ENCODE peak calls at places on chromosomes 4 and X, in seven cellular contexts. One of them, this sample, is unnamed.

GRCh38 chrX:153970398-153971123 is 1.1 kb downstream of the HCFC1 start:
- DNase-seq in Calu3: peak
- DNase-seq in HT-29: peak
- DNase-seq in mucosa of gallbladder: no peak
- DNase-seq in T-helper 2 cell: no peak
- DNase-seq in NCI-H2171 treated with DMSO at 0.1 percent for 48 hours: peak
- DNase-seq in RWPE1: no peak
- DNase-seq in this sample: peak

GRCh38 chr4:122764071-122764807 is 31.7 kb downstream of the BBS12 start:
- DNase-seq in Calu3: no peak
- DNase-seq in HT-29: no peak
- DNase-seq in mucosa of gallbladder: no peak
- DNase-seq in T-helper 2 cell: no peak
- DNase-seq in NCI-H2171 treated with DMSO at 0.1 percent for 48 hours: no peak
- DNase-seq in RWPE1: no peak
- DNase-seq in this sample: no peak

GRCh38 chr4:15317246-15317645 is 110.6 kb upstream of the C1QTNF7 start:
- DNase-seq in Calu3: no peak
- DNase-seq in HT-29: no peak
- DNase-seq in mucosa of gallbladder: no peak
- DNase-seq in T-helper 2 cell: no peak
- DNase-seq in NCI-H2171 treated with DMSO at 0.1 percent for 48 hours: no peak
- DNase-seq in RWPE1: no peak
- DNase-seq in this sample: no peak

GRCh38 chrX:107734646-107735045 is 40.9 kb downstream of the TSC22D3 start:
- DNase-seq in Calu3: no peak
- DNase-seq in HT-29: no peak
- DNase-seq in mucosa of gallbladder: no peak
- DNase-seq in T-helper 2 cell: no peak
- DNase-seq in NCI-H2171 treated with DMSO at 0.1 percent for 48 hours: no peak
- DNase-seq in RWPE1: no peak
- DNase-seq in this sample: no peak

GRCh38 chr4:6595897-6596537 is 21.0 kb downstream of the MAN2B2 start:
- DNase-seq in Calu3: no peak
- DNase-seq in HT-29: no peak
- DNase-seq in mucosa of gallbladder: no peak
- DNase-seq in T-helper 2 cell: no peak
- DNase-seq in NCI-H2171 treated with DMSO at 0.1 percent for 48 hours: no peak
- DNase-seq in RWPE1: peak
- DNase-seq in this sample: no peak

GRCh38 chrX:106284431-106285025 is 116.4 kb downstream of the PWWP3B start:
- DNase-seq in Calu3: no peak
- DNase-seq in HT-29: no peak
- DNase-seq in mucosa of gallbladder: no peak
- DNase-seq in T-helper 2 cell: no peak
- DNase-seq in NCI-H2171 treated with DMSO at 0.1 percent for 48 hours: no peak
- DNase-seq in RWPE1: no peak
- DNase-seq in this sample: no peak

GRCh38 chrX:154815274-154815818 is 10.1 kb upstream of the MPP1 start:
- DNase-seq in Calu3: no peak
- DNase-seq in HT-29: no peak
- DNase-seq in mucosa of gallbladder: no peak
- DNase-seq in T-helper 2 cell: no peak
- DNase-seq in NCI-H2171 treated with DMSO at 0.1 percent for 48 hours: no peak
- DNase-seq in RWPE1: no peak
- DNase-seq in this sample: no peak

GRCh38 chrX:68732906-68733493 is 85.5 kb downstream of the STARD8 start:
- DNase-seq in Calu3: peak
- DNase-seq in HT-29: peak
- DNase-seq in mucosa of gallbladder: peak
- DNase-seq in T-helper 2 cell: peak
- DNase-seq in NCI-H2171 treated with DMSO at 0.1 percent for 48 hours: peak
- DNase-seq in RWPE1: peak
- DNase-seq in this sample: no peak

GRCh38 chrX:129647588-129648410 is 7.0 kb downstream of the APLN start:
- DNase-seq in Calu3: no peak
- DNase-seq in HT-29: no peak
- DNase-seq in mucosa of gallbladder: no peak
- DNase-seq in T-helper 2 cell: no peak
- DNase-seq in NCI-H2171 treated with DMSO at 0.1 percent for 48 hours: no peak
- DNase-seq in RWPE1: no peak
- DNase-seq in this sample: no peak

GRCh38 chr4:140152015-140152703 is 1.8 kb downstream of the MAML3 start:
- DNase-seq in Calu3: peak
- DNase-seq in HT-29: peak
- DNase-seq in mucosa of gallbladder: peak
- DNase-seq in T-helper 2 cell: peak
- DNase-seq in NCI-H2171 treated with DMSO at 0.1 percent for 48 hours: peak
- DNase-seq in RWPE1: peak
- DNase-seq in this sample: peak

GRCh38 chr4:150579591-150580234 is 2.2 kb upstream of the MAB21L2 start:
- DNase-seq in Calu3: peak
- DNase-seq in HT-29: no peak
- DNase-seq in mucosa of gallbladder: no peak
- DNase-seq in T-helper 2 cell: no peak
- DNase-seq in NCI-H2171 treated with DMSO at 0.1 percent for 48 hours: no peak
- DNase-seq in RWPE1: no peak
- DNase-seq in this sample: no peak

GRCh38 chr4:26568446-26568994 is 15.4 kb upstream of the TBC1D19 start:
- DNase-seq in Calu3: no peak
- DNase-seq in HT-29: peak
- DNase-seq in mucosa of gallbladder: no peak
- DNase-seq in T-helper 2 cell: no peak
- DNase-seq in NCI-H2171 treated with DMSO at 0.1 percent for 48 hours: no peak
- DNase-seq in RWPE1: peak
- DNase-seq in this sample: no peak

GRCh38 chr4:132123870-132124623 is 1025.0 kb upstream of the PCDH10 start:
- DNase-seq in Calu3: no peak
- DNase-seq in HT-29: no peak
- DNase-seq in mucosa of gallbladder: no peak
- DNase-seq in T-helper 2 cell: no peak
- DNase-seq in NCI-H2171 treated with DMSO at 0.1 percent for 48 hours: no peak
- DNase-seq in RWPE1: no peak
- DNase-seq in this sample: no peak

This sample was measured in hypothalamus.